ENCODE peak calls at places on chromosomes 7 and 10, in five cellular contexts. One of them, this sample, is unnamed.
A peak's percentile ranks its signal among the peaks of the same experiment; 100 is the strongest.

GRCh38 chr10:132433671-132434340 is 36.8 kb downstream of the PWWP2B start:
- DNase-seq in left ventricle myocardium inferior: no peak
- DNase-seq in IMR-90: no peak
- DNase-seq in lung microvascular endothelial cell: no peak
- DNase-seq in activated CD4-positive, alpha-beta T cell treated with anti-CD3 and anti-CD28 coated beads, Interleukin-2, amount 50 U/mL, for 1 hour: no peak
- DNase-seq in this sample: no peak

GRCh38 chr10:73253226-73253557 is 748 bp upstream of the MRPS16 start:
- DNase-seq in activated CD4-positive, alpha-beta T cell treated with anti-CD3 and anti-CD28 coated beads, Interleukin-2, amount 50 U/mL, for 1 hour: no peak
- DNase-seq in IMR-90: no peak
- DNase-seq in left ventricle myocardium inferior: no peak
- DNase-seq in lung microvascular endothelial cell: no peak
- DNase-seq in this sample: no peak

GRCh38 chr7:44383566-44383965 is 58.2 kb upstream of the CAMK2B start:
- DNase-seq in lung microvascular endothelial cell: peak; percentile 34
- DNase-seq in left ventricle myocardium inferior: no peak
- DNase-seq in activated CD4-positive, alpha-beta T cell treated with anti-CD3 and anti-CD28 coated beads, Interleukin-2, amount 50 U/mL, for 1 hour: no peak
- DNase-seq in IMR-90: peak; percentile 81
- DNase-seq in this sample: peak; percentile 59

GRCh38 chr7:30920021-30920583 is 8.4 kb downstream of the AQP1 start:
- DNase-seq in lung microvascular endothelial cell: no peak
- DNase-seq in left ventricle myocardium inferior: peak; percentile 10
- DNase-seq in activated CD4-positive, alpha-beta T cell treated with anti-CD3 and anti-CD28 coated beads, Interleukin-2, amount 50 U/mL, for 1 hour: no peak
- DNase-seq in IMR-90: no peak
- DNase-seq in this sample: no peak

GRCh38 chr7:120170849-120171248 is 102.1 kb upstream of the KCND2 start:
- DNase-seq in lung microvascular endothelial cell: no peak
- DNase-seq in activated CD4-positive, alpha-beta T cell treated with anti-CD3 and anti-CD28 coated beads, Interleukin-2, amount 50 U/mL, for 1 hour: no peak
- DNase-seq in left ventricle myocardium inferior: no peak
- DNase-seq in IMR-90: peak; percentile 15
- DNase-seq in this sample: no peak

GRCh38 chr7:24756989-24757798 is at the start of gene GSDME:
- DNase-seq in IMR-90: peak; percentile 59
- DNase-seq in lung microvascular endothelial cell: peak; percentile 63
- DNase-seq in activated CD4-positive, alpha-beta T cell treated with anti-CD3 and anti-CD28 coated beads, Interleukin-2, amount 50 U/mL, for 1 hour: peak; percentile 6
- DNase-seq in left ventricle myocardium inferior: peak; percentile 68
- DNase-seq in this sample: no peak

GRCh38 chr10:121428848-121429247 is 169.4 kb downstream of the FGFR2 start:
- DNase-seq in IMR-90: no peak
- DNase-seq in lung microvascular endothelial cell: no peak
- DNase-seq in activated CD4-positive, alpha-beta T cell treated with anti-CD3 and anti-CD28 coated beads, Interleukin-2, amount 50 U/mL, for 1 hour: no peak
- DNase-seq in left ventricle myocardium inferior: no peak
- DNase-seq in this sample: no peak

GRCh38 chr7:134886353-134887057 is 99.8 kb upstream of the AGBL3 start:
- DNase-seq in activated CD4-positive, alpha-beta T cell treated with anti-CD3 and anti-CD28 coated beads, Interleukin-2, amount 50 U/mL, for 1 hour: no peak
- DNase-seq in lung microvascular endothelial cell: peak; percentile 95
- DNase-seq in IMR-90: peak; percentile 80
- DNase-seq in left ventricle myocardium inferior: peak; percentile 62
- DNase-seq in this sample: peak; percentile 39

GRCh38 chr10:12825255-12825654 is 176.3 kb downstream of the CCDC3 start:
- DNase-seq in left ventricle myocardium inferior: no peak
- DNase-seq in IMR-90: peak; percentile 81
- DNase-seq in lung microvascular endothelial cell: no peak
- DNase-seq in activated CD4-positive, alpha-beta T cell treated with anti-CD3 and anti-CD28 coated beads, Interleukin-2, amount 50 U/mL, for 1 hour: no peak
- DNase-seq in this sample: no peak

GRCh38 chr10:78552261-78552811 is 516.4 kb upstream of the ZMIZ1 start:
- DNase-seq in activated CD4-positive, alpha-beta T cell treated with anti-CD3 and anti-CD28 coated beads, Interleukin-2, amount 50 U/mL, for 1 hour: no peak
- DNase-seq in lung microvascular endothelial cell: no peak
- DNase-seq in left ventricle myocardium inferior: peak; percentile 71
- DNase-seq in IMR-90: peak; percentile 60
- DNase-seq in this sample: no peak

GRCh38 chr10:99339563-99340047 is 10.4 kb downstream of the CNNM1 start:
- DNase-seq in left ventricle myocardium inferior: no peak
- DNase-seq in activated CD4-positive, alpha-beta T cell treated with anti-CD3 and anti-CD28 coated beads, Interleukin-2, amount 50 U/mL, for 1 hour: no peak
- DNase-seq in IMR-90: no peak
- DNase-seq in lung microvascular endothelial cell: no peak
- DNase-seq in this sample: no peak

GRCh38 chr7:45920543-45921380 is at the start of gene IGFBP3:
- DNase-seq in IMR-90: peak; percentile 69
- DNase-seq in left ventricle myocardium inferior: peak; percentile 60
- DNase-seq in lung microvascular endothelial cell: peak; percentile 83
- DNase-seq in activated CD4-positive, alpha-beta T cell treated with anti-CD3 and anti-CD28 coated beads, Interleukin-2, amount 50 U/mL, for 1 hour: no peak
- DNase-seq in this sample: no peak

GRCh38 chr10:58107506-58107905 is 160.2 kb downstream of the IPMK start:
- DNase-seq in lung microvascular endothelial cell: no peak
- DNase-seq in activated CD4-positive, alpha-beta T cell treated with anti-CD3 and anti-CD28 coated beads, Interleukin-2, amount 50 U/mL, for 1 hour: no peak
- DNase-seq in IMR-90: peak; percentile 72
- DNase-seq in left ventricle myocardium inferior: no peak
- DNase-seq in this sample: no peak

GRCh38 chr7:107799645-107800264 is 3.3 kb downstream of the SLC26A3 start:
- DNase-seq in activated CD4-positive, alpha-beta T cell treated with anti-CD3 and anti-CD28 coated beads, Interleukin-2, amount 50 U/mL, for 1 hour: no peak
- DNase-seq in IMR-90: no peak
- DNase-seq in lung microvascular endothelial cell: no peak
- DNase-seq in left ventricle myocardium inferior: no peak
- DNase-seq in this sample: no peak

GRCh38 chr7:1554332-1555045 is 1.5 kb downstream of the TMEM184A start:
- DNase-seq in activated CD4-positive, alpha-beta T cell treated with anti-CD3 and anti-CD28 coated beads, Interleukin-2, amount 50 U/mL, for 1 hour: no peak
- DNase-seq in IMR-90: no peak
- DNase-seq in lung microvascular endothelial cell: no peak
- DNase-seq in left ventricle myocardium inferior: no peak
- DNase-seq in this sample: no peak

GRCh38 chr10:93559490-93559889 is 7.0 kb upstream of the FFAR4 start:
- DNase-seq in left ventricle myocardium inferior: no peak
- DNase-seq in activated CD4-positive, alpha-beta T cell treated with anti-CD3 and anti-CD28 coated beads, Interleukin-2, amount 50 U/mL, for 1 hour: no peak
- DNase-seq in IMR-90: no peak
- DNase-seq in lung microvascular endothelial cell: no peak
- DNase-seq in this sample: no peak

GRCh38 chr7:108569381-108570145 is at the start of the genes DNAJB9 and THAP5:
- DNase-seq in IMR-90: peak; percentile 99
- DNase-seq in activated CD4-positive, alpha-beta T cell treated with anti-CD3 and anti-CD28 coated beads, Interleukin-2, amount 50 U/mL, for 1 hour: peak; percentile 99
- DNase-seq in lung microvascular endothelial cell: peak; percentile 100
- DNase-seq in left ventricle myocardium inferior: peak; percentile 99
- DNase-seq in this sample: peak; percentile 99

GRCh38 chr10:63468947-63469346 is 3.2 kb upstream of the JMJD1C start:
- DNase-seq in IMR-90: no peak
- DNase-seq in left ventricle myocardium inferior: no peak
- DNase-seq in activated CD4-positive, alpha-beta T cell treated with anti-CD3 and anti-CD28 coated beads, Interleukin-2, amount 50 U/mL, for 1 hour: no peak
- DNase-seq in lung microvascular endothelial cell: no peak
- DNase-seq in this sample: no peak

GRCh38 chr7:155205368-155206285 is 92.1 kb upstream of the INSIG1 start:
- DNase-seq in lung microvascular endothelial cell: peak; percentile 81
- DNase-seq in IMR-90: peak; percentile 99
- DNase-seq in activated CD4-positive, alpha-beta T cell treated with anti-CD3 and anti-CD28 coated beads, Interleukin-2, amount 50 U/mL, for 1 hour: peak; percentile 81
- DNase-seq in left ventricle myocardium inferior: peak; percentile 74
- DNase-seq in this sample: peak; percentile 93

GRCh38 chr7:20340839-20341238 is 10.1 kb downstream of the ITGB8 start:
- DNase-seq in left ventricle myocardium inferior: no peak
- DNase-seq in lung microvascular endothelial cell: no peak
- DNase-seq in IMR-90: no peak
- DNase-seq in activated CD4-positive, alpha-beta T cell treated with anti-CD3 and anti-CD28 coated beads, Interleukin-2, amount 50 U/mL, for 1 hour: no peak
- DNase-seq in this sample: no peak

GRCh38 chr7:43729214-43729923 is at the start of gene COA1:
- DNase-seq in left ventricle myocardium inferior: peak; percentile 88
- DNase-seq in activated CD4-positive, alpha-beta T cell treated with anti-CD3 and anti-CD28 coated beads, Interleukin-2, amount 50 U/mL, for 1 hour: peak; percentile 77
- DNase-seq in lung microvascular endothelial cell: peak; percentile 94
- DNase-seq in IMR-90: peak; percentile 91
- DNase-seq in this sample: peak; percentile 73

GRCh38 chr10:71769279-71769823 is 4.0 kb downstream of the VSIR start:
- DNase-seq in activated CD4-positive, alpha-beta T cell treated with anti-CD3 and anti-CD28 coated beads, Interleukin-2, amount 50 U/mL, for 1 hour: no peak
- DNase-seq in lung microvascular endothelial cell: peak; percentile 92
- DNase-seq in IMR-90: peak; percentile 31
- DNase-seq in left ventricle myocardium inferior: no peak
- DNase-seq in this sample: no peak

GRCh38 chr7:70693690-70694356 is 438.1 kb upstream of the GALNT17 start:
- DNase-seq in left ventricle myocardium inferior: peak; percentile 83
- DNase-seq in lung microvascular endothelial cell: peak; percentile 1
- DNase-seq in activated CD4-positive, alpha-beta T cell treated with anti-CD3 and anti-CD28 coated beads, Interleukin-2, amount 50 U/mL, for 1 hour: peak; percentile 54
- DNase-seq in IMR-90: peak; percentile 44
- DNase-seq in this sample: no peak

GRCh38 chr7:123557631-123558505 is at the start of gene NDUFA5:
- DNase-seq in left ventricle myocardium inferior: peak; percentile 95
- DNase-seq in lung microvascular endothelial cell: peak; percentile 98
- DNase-seq in IMR-90: peak; percentile 99
- DNase-seq in activated CD4-positive, alpha-beta T cell treated with anti-CD3 and anti-CD28 coated beads, Interleukin-2, amount 50 U/mL, for 1 hour: peak; percentile 95
- DNase-seq in this sample: peak; percentile 98